ENCODE peak calls at places on chromosomes 1 and 21, in four cellular contexts. Y is IMR-90, N is GM12878, M is K562. L is an unnamed sample.
A peak's percentile ranks its signal among the peaks of the same experiment; 100 is the strongest.

GRCh38 chr1:10903826-10904225 is 107.4 kb upstream of the CASZ1 start:
- DNase-seq in Y (no peak), N (no peak), M (no peak), L (no peak)

GRCh38 chr1:89179343-89179742 is 3.5 kb upstream of the GBP7 start:
- DNase-seq in Y (no peak), N (no peak), M (no peak), L (peak; percentile 4)

GRCh38 chr1:115980998-115981993 is 5.0 kb downstream of the SLC22A15 start:
- DNase-seq in Y (peak; percentile 16), N (no peak), M (peak; percentile 58), L (peak; percentile 41)

GRCh38 chr1:51234721-51235425 is 1.2 kb upstream of the RNF11 start:
- DNase-seq in Y (peak; percentile 33), N (peak; percentile 93), M (peak; percentile 44), L (peak; percentile 39)

GRCh38 chr1:240701412-240701811 is 89.5 kb upstream of the GREM2 start:
- DNase-seq in Y (peak; percentile 92), N (no peak), M (no peak), L (no peak)

GRCh38 chr21:46393941-46394818 is 64.5 kb upstream of the DIP2A start:
- DNase-seq in Y (no peak), N (no peak), M (no peak), L (no peak)

GRCh38 chr1:164801246-164801731 is 242.3 kb downstream of the PBX1 start:
- DNase-seq in Y (no peak), N (no peak), M (no peak), L (peak; percentile 32)

GRCh38 chr1:181483561-181484291 is 409 bp downstream of the CACNA1E start:
- DNase-seq in Y (no peak), N (no peak), M (no peak), L (no peak)

GRCh38 chr1:43509007-43509739 is 21.5 kb upstream of the PTPRF start:
- DNase-seq in Y (no peak), N (no peak), M (no peak), L (no peak)

GRCh38 chr1:55337801-55338447 is 122.8 kb upstream of the USP24 start:
- DNase-seq in Y (peak; percentile 79), N (peak; percentile 13), M (peak; percentile 31), L (peak; percentile 79)

GRCh38 chr1:12245116-12245515 is 15.3 kb downstream of the VPS13D start:
- DNase-seq in Y (no peak), N (no peak), M (no peak), L (no peak)

GRCh38 chr1:10678852-10679251 is 117.6 kb downstream of the CASZ1 start:
- DNase-seq in Y (no peak), N (no peak), M (no peak), L (no peak)

GRCh38 chr1:60283690-60284089 is 210.1 kb upstream of the C1orf87 start:
- DNase-seq in Y (no peak), N (no peak), M (no peak), L (peak; percentile 20)

GRCh38 chr1:224640018-224640417 is 23.9 kb downstream of the CNIH3 start:
- DNase-seq in Y (no peak), N (no peak), M (no peak), L (no peak)
- TF ChIP-seq FOS in Y (no peak), N (no peak), M (no peak), L (no peak)

GRCh38 chr1:26664802-26665201 is 31.0 kb upstream of the ARID1A start:
- DNase-seq in Y (no peak), N (no peak), M (no peak), L (no peak)
- TF ChIP-seq FOS in Y (no peak), N (no peak), M (no peak), L (no peak)

DNA sequence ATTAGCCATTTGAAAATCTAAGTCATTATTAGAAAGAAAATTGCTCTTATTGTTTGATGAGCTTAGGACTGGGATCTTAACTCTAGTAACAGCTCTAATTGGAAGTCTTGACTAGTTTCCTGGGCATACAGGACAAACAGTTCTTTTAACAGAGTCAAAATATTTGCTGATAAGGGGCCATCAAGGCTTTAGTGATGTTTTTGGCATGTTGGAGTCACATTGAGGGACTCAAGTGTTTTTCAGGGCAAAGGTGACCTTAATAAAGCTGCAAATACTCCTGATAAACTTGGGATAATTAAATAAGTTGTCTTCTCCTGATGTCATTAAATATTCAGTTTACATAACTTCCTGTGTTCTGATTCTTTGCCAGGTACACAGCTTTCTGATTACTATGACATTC is 6.5 kb upstream of the KRTAP19-7 start:
- DNase-seq in Y (no peak), N (no peak), M (no peak), L (no peak)
- TF ChIP-seq FOS in Y (no peak), N (no peak), M (no peak), L (no peak)

GRCh38 chr1:231044588-231044987 is 4.5 kb upstream of the FAM89A start:
- DNase-seq in Y (no peak), N (no peak), M (no peak), L (no peak)
- TF ChIP-seq FOS in Y (no peak), N (no peak), M (no peak), L (no peak)

DNA sequence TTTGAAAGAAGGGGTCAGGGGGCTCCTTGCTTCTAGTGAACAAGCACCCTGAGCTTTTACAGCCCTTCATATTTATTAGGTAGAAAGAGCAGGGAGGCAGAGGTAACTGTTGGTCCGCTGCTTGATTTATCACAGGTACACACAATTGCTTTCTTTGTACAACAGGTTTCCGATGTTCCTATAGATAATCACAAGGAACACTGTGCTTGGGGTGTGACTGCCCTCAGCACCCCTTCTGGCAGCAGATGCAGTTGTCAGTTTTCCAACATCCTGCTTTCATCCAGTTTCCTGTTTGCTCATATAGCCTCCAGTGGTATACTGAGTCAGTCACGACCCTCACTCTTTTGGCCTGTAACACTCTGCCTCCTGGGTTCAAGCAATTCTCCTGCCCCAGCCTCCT is 40.6 kb downstream of the SCP2 start:
- DNase-seq in Y (no peak), N (no peak), M (no peak), L (no peak)
- TF ChIP-seq FOS in Y (no peak), N (no peak), M (no peak), L (no peak)

L was measured in endothelial cell of umbilical vein.